ENCODE peak calls at places on chromosomes 13 and 19, in seven cellular contexts. One of them, this sample, is unnamed.

GRCh38 chr19:2661615-2662014 is 40.9 kb downstream of the GNG7 start:
- DNase-seq in body of pancreas: no peak
- DNase-seq in esophagus squamous epithelium: no peak
- DNase-seq in HCT116: peak; percentile 22
- DNase-seq in right lobe of liver: no peak
- DNase-seq in uterus: no peak
- DNase-seq in transverse colon: no peak
- DNase-seq in this sample: peak; percentile 25

GRCh38 chr19:17872251-17873001 is 681 bp downstream of the SLC5A5 start:
- DNase-seq in body of pancreas: no peak
- DNase-seq in HCT116: no peak
- DNase-seq in right lobe of liver: no peak
- DNase-seq in uterus: no peak
- DNase-seq in transverse colon: no peak
- DNase-seq in esophagus squamous epithelium: no peak
- DNase-seq in this sample: peak; percentile 17

GRCh38 chr13:87661471-87661870 is 9.7 kb upstream of the SLITRK5 start:
- DNase-seq in right lobe of liver: no peak
- DNase-seq in uterus: no peak
- DNase-seq in body of pancreas: no peak
- DNase-seq in transverse colon: no peak
- DNase-seq in HCT116: no peak
- DNase-seq in esophagus squamous epithelium: no peak
- DNase-seq in this sample: no peak

GRCh38 chr19:33461256-33462111 is 60.1 kb downstream of the PEPD start:
- DNase-seq in body of pancreas: no peak
- DNase-seq in transverse colon: no peak
- DNase-seq in uterus: no peak
- DNase-seq in HCT116: no peak
- DNase-seq in right lobe of liver: peak; percentile 47
- DNase-seq in esophagus squamous epithelium: no peak
- DNase-seq in this sample: no peak

GRCh38 chr13:45995245-45995644 is 57.3 kb downstream of the ZC3H13 start:
- DNase-seq in esophagus squamous epithelium: no peak
- DNase-seq in uterus: no peak
- DNase-seq in transverse colon: no peak
- DNase-seq in HCT116: no peak
- DNase-seq in right lobe of liver: no peak
- DNase-seq in body of pancreas: no peak
- DNase-seq in this sample: no peak

GRCh38 chr13:91375119-91375729 is 23.2 kb upstream of the GPC5 start:
- DNase-seq in esophagus squamous epithelium: no peak
- DNase-seq in body of pancreas: no peak
- DNase-seq in HCT116: no peak
- DNase-seq in right lobe of liver: no peak
- DNase-seq in uterus: no peak
- DNase-seq in transverse colon: no peak
- DNase-seq in this sample: peak; percentile 13

GRCh38 chr13:32629866-32630265 is 43.6 kb downstream of the PDS5B start:
- DNase-seq in right lobe of liver: no peak
- DNase-seq in HCT116: no peak
- DNase-seq in body of pancreas: no peak
- DNase-seq in uterus: no peak
- DNase-seq in esophagus squamous epithelium: no peak
- DNase-seq in transverse colon: no peak
- DNase-seq in this sample: no peak

GRCh38 chr13:109749365-109749764 is 37.0 kb downstream of the IRS2 start:
- DNase-seq in transverse colon: no peak
- DNase-seq in uterus: no peak
- DNase-seq in right lobe of liver: no peak
- DNase-seq in HCT116: no peak
- DNase-seq in body of pancreas: no peak
- DNase-seq in esophagus squamous epithelium: no peak
- DNase-seq in this sample: no peak

GRCh38 chr19:45333609-45334303 is 6.8 kb upstream of the KLC3 start:
- DNase-seq in esophagus squamous epithelium: no peak
- DNase-seq in HCT116: no peak
- DNase-seq in transverse colon: no peak
- DNase-seq in uterus: no peak
- DNase-seq in right lobe of liver: no peak
- DNase-seq in body of pancreas: no peak
- DNase-seq in this sample: no peak

GRCh38 chr19:5978606-5979552 is 939 bp upstream of the RANBP3 start:
- DNase-seq in right lobe of liver: no peak
- DNase-seq in body of pancreas: no peak
- DNase-seq in uterus: peak; percentile 45
- DNase-seq in transverse colon: no peak
- DNase-seq in HCT116: no peak
- DNase-seq in esophagus squamous epithelium: no peak
- DNase-seq in this sample: no peak

GRCh38 chr13:65889368-65889767 is 1340.8 kb downstream of the PCDH9 start:
- DNase-seq in body of pancreas: no peak
- DNase-seq in right lobe of liver: no peak
- DNase-seq in HCT116: no peak
- DNase-seq in uterus: no peak
- DNase-seq in transverse colon: no peak
- DNase-seq in esophagus squamous epithelium: no peak
- DNase-seq in this sample: no peak

GRCh38 chr19:55492362-55492944 is 4.2 kb downstream of the SSC5D start:
- DNase-seq in right lobe of liver: no peak
- DNase-seq in body of pancreas: no peak
- DNase-seq in transverse colon: no peak
- DNase-seq in esophagus squamous epithelium: no peak
- DNase-seq in uterus: peak; percentile 54
- DNase-seq in HCT116: no peak
- DNase-seq in this sample: no peak

GRCh38 chr13:96988441-96988840 is 5.8 kb downstream of the OXGR1 start:
- DNase-seq in HCT116: no peak
- DNase-seq in esophagus squamous epithelium: no peak
- DNase-seq in right lobe of liver: no peak
- DNase-seq in body of pancreas: no peak
- DNase-seq in transverse colon: no peak
- DNase-seq in uterus: no peak
- DNase-seq in this sample: no peak

GRCh38 chr13:74825170-74825948 is 656.6 kb downstream of the TBC1D4 start:
- DNase-seq in transverse colon: no peak
- DNase-seq in HCT116: no peak
- DNase-seq in uterus: no peak
- DNase-seq in esophagus squamous epithelium: no peak
- DNase-seq in body of pancreas: no peak
- DNase-seq in right lobe of liver: no peak
- DNase-seq in this sample: no peak

GRCh38 chr13:78138756-78139155 is 220.1 kb upstream of the EDNRB start:
- DNase-seq in HCT116: no peak
- DNase-seq in body of pancreas: no peak
- DNase-seq in uterus: no peak
- DNase-seq in right lobe of liver: no peak
- DNase-seq in esophagus squamous epithelium: no peak
- DNase-seq in transverse colon: no peak
- DNase-seq in this sample: no peak

GRCh38 chr19:29409121-29409862 is 116.5 kb upstream of the VSTM2B start:
- DNase-seq in uterus: no peak
- DNase-seq in right lobe of liver: no peak
- DNase-seq in body of pancreas: no peak
- DNase-seq in esophagus squamous epithelium: no peak
- DNase-seq in HCT116: no peak
- DNase-seq in transverse colon: no peak
- DNase-seq in this sample: no peak

GRCh38 chr19:1904385-1905070 is 671 bp upstream of the ADAT3 start:
- DNase-seq in uterus: peak; percentile 59
- DNase-seq in body of pancreas: peak; percentile 66
- DNase-seq in transverse colon: peak; percentile 60
- DNase-seq in HCT116: no peak
- DNase-seq in esophagus squamous epithelium: no peak
- DNase-seq in right lobe of liver: no peak
- DNase-seq in this sample: peak; percentile 47

GRCh38 chr13:47897411-47898050 is 103.5 kb downstream of the SUCLA2 start:
- DNase-seq in body of pancreas: no peak
- DNase-seq in HCT116: no peak
- DNase-seq in transverse colon: no peak
- DNase-seq in right lobe of liver: no peak
- DNase-seq in esophagus squamous epithelium: no peak
- DNase-seq in uterus: no peak
- DNase-seq in this sample: no peak

GRCh38 chr13:112857914-112858490 is 111.0 kb upstream of the MCF2L start:
- DNase-seq in transverse colon: no peak
- DNase-seq in esophagus squamous epithelium: no peak
- DNase-seq in body of pancreas: no peak
- DNase-seq in HCT116: no peak
- DNase-seq in right lobe of liver: no peak
- DNase-seq in uterus: no peak
- DNase-seq in this sample: no peak

GRCh38 chr19:39246951-39247669 is 1.5 kb downstream of the IFNL4 start:
- DNase-seq in body of pancreas: no peak
- DNase-seq in right lobe of liver: peak; percentile 57
- DNase-seq in uterus: no peak
- DNase-seq in esophagus squamous epithelium: no peak
- DNase-seq in transverse colon: peak; percentile 16
- DNase-seq in HCT116: no peak
- DNase-seq in this sample: peak; percentile 43

GRCh38 chr19:54188224-54188871 is 1.0 kb downstream of the MBOAT7 start:
- DNase-seq in uterus: peak; percentile 43
- DNase-seq in right lobe of liver: no peak
- DNase-seq in esophagus squamous epithelium: no peak
- DNase-seq in transverse colon: no peak
- DNase-seq in body of pancreas: no peak
- DNase-seq in HCT116: no peak
- DNase-seq in this sample: peak; percentile 69

GRCh38 chr13:99191900-99192399 is 8.7 kb upstream of the UBAC2 start:
- DNase-seq in right lobe of liver: no peak
- DNase-seq in uterus: no peak
- DNase-seq in body of pancreas: no peak
- DNase-seq in HCT116: no peak
- DNase-seq in transverse colon: peak; percentile 77
- DNase-seq in esophagus squamous epithelium: no peak
- DNase-seq in this sample: peak; percentile 59

GRCh38 chr19:49809987-49810389 is 3.1 kb downstream of the FUZ start:
- DNase-seq in body of pancreas: no peak
- DNase-seq in transverse colon: no peak
- DNase-seq in uterus: no peak
- DNase-seq in esophagus squamous epithelium: no peak
- DNase-seq in HCT116: no peak
- DNase-seq in right lobe of liver: no peak
- DNase-seq in this sample: no peak
- TF ChIP-seq POLR2A in body of pancreas: no peak
- TF ChIP-seq POLR2A in transverse colon: no peak
- TF ChIP-seq POLR2A in uterus: no peak
- TF ChIP-seq POLR2A in esophagus squamous epithelium: no peak
- TF ChIP-seq POLR2A in HCT116: no peak
- TF ChIP-seq POLR2A in right lobe of liver: no peak
- TF ChIP-seq POLR2A in this sample: no peak

DNA sequence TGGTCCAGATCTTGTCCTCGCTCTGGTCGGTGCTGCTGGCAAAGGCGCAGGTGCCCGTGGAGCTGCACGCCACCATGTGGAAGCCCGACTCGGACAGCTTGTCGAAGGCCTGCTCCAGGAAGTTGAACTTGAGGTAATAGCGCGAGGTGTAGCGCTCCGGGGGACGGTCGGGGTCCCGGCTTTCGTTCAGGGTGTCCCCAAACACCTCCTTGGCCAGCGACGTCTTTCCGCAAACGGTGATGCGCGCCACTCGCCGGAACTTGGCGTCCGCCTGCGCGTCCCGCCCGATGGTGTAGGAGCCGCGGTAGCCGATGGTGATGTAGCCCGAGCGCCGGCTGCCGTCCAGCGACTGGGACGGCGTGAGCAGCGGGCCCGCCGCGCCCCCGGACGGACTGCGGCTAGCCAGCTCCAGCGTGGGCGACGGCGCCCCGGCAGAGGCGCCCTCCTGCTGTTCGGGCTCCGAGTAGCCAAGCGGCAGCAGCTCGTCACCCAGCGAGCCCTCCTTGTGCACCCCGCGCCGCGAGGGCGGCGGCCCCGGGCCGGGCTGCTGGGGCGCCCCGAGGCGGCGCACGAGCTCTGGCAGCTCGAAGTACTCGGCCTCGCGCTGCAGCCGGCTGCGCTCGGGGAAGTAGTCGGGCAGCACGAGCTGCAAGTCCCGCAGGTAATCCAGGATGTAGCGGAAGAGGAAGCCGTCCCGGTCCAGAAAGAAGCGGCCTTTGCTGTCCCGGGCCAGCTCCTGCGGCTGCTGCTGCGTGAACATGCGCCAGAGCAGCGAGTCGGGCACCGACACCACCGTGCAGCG is 801 bp downstream of the KCTD12 start:
- DNase-seq in right lobe of liver: peak; percentile 82
- DNase-seq in transverse colon: peak; percentile 70
- DNase-seq in esophagus squamous epithelium: peak; percentile 21
- DNase-seq in body of pancreas: peak; percentile 60
- DNase-seq in uterus: peak; percentile 77
- DNase-seq in HCT116: no peak
- DNase-seq in this sample: peak; percentile 64
- TF ChIP-seq POLR2A in right lobe of liver: no peak
- TF ChIP-seq POLR2A in transverse colon: no peak
- TF ChIP-seq POLR2A in esophagus squamous epithelium: no peak
- TF ChIP-seq POLR2A in body of pancreas: no peak
- TF ChIP-seq POLR2A in uterus: no peak
- TF ChIP-seq POLR2A in HCT116: no peak
- TF ChIP-seq POLR2A in this sample: no peak

DNA sequence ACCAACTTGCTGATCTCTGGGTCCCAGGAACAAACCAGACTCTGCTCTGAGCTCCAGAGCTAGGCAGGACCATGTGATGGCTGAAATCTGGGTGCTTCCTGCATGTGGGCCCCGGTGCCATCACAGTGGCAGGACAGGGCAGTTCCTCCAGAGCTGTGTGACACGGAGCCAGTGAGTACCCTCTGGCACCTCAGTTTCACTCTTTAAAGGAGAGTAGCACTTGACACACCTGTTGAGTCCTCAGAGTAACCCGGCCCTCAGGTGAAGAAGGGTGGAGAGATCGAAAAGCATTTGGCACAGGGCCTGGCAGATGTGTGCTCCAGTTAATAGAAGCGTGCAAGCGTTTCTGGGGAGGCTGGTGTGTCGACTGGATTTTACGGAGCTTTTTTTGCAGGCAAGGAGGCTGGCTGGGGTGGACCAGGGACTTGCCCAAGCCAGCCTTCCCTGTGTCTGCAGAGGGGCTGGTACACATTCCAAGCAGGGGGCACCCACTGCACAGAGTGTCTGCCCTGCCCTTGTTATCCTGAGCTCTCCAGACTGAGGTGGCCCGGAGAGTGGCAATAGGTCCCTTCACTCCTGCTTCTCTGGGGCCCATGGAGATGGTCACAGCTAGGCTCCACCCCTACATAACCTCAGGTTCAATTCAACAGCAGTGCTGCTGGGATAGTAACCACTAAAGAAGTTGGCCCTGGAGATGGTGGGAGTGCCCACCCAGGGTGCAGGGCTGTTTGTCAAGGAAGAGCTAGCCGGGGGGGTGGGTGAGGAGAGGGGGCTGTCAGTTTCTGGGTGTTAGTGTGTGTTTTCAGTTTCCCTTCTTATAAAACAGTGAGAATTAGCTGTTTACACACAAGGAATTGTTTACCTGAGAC is 8.3 kb downstream of the RPS19 start:
- DNase-seq in right lobe of liver: no peak
- DNase-seq in HCT116: no peak
- DNase-seq in transverse colon: peak; percentile 37
- DNase-seq in body of pancreas: no peak
- DNase-seq in uterus: no peak
- DNase-seq in esophagus squamous epithelium: no peak
- DNase-seq in this sample: no peak
- TF ChIP-seq POLR2A in right lobe of liver: no peak
- TF ChIP-seq POLR2A in HCT116: no peak
- TF ChIP-seq POLR2A in transverse colon: no peak
- TF ChIP-seq POLR2A in body of pancreas: no peak
- TF ChIP-seq POLR2A in uterus: no peak
- TF ChIP-seq POLR2A in esophagus squamous epithelium: no peak
- TF ChIP-seq POLR2A in this sample: no peak

GRCh38 chr19:58278156-58279041 is at the start of gene ZNF8:
- DNase-seq in esophagus squamous epithelium: peak; percentile 69
- DNase-seq in uterus: peak; percentile 96
- DNase-seq in transverse colon: peak; percentile 98
- DNase-seq in HCT116: peak; percentile 95
- DNase-seq in right lobe of liver: peak; percentile 97
- DNase-seq in body of pancreas: peak; percentile 95
- DNase-seq in this sample: peak; percentile 98
- TF ChIP-seq POLR2A in esophagus squamous epithelium: peak; percentile 65
- TF ChIP-seq POLR2A in uterus: peak; percentile 25
- TF ChIP-seq POLR2A in transverse colon: peak; percentile 71
- TF ChIP-seq POLR2A in HCT116: no peak
- TF ChIP-seq POLR2A in right lobe of liver: peak; percentile 53
- TF ChIP-seq POLR2A in body of pancreas: peak; percentile 77
- TF ChIP-seq POLR2A in this sample: peak; percentile 87

This sample was measured in erythroblast.